ENCODE peak calls at places on chromosomes 5 and 9, in eight cellular contexts. S is thyroid gland, M is cardiac muscle cell, G is PC-9, R is RWPE2, O is A549, H is H9, Z is left ventricle myocardium inferior. U is an unnamed sample.

GRCh38 chr5:125125031-125125823 is 378.8 kb upstream of the ZNF608 start:
- DNase-seq in H (no peak), G (no peak), S (no peak), Z (no peak), O (no peak), M (peak; percentile 46), R (no peak), U (no peak)

GRCh38 chr5:177390363-177391300 is 6.4 kb downstream of the SLC34A1 start:
- DNase-seq in O (peak; percentile 87), Z (peak; percentile 72), R (no peak), G (peak; percentile 78), S (peak; percentile 81), M (peak; percentile 87), H (peak; percentile 93), U (peak; percentile 54)

GRCh38 chr9:97985058-97985861 is 2.1 kb downstream of the ANP32B start:
- DNase-seq in S (no peak), Z (no peak), G (peak; percentile 40), H (peak; percentile 41), O (peak; percentile 48), R (no peak), M (peak; percentile 15), U (no peak)

GRCh38 chr9:75023846-75024245 is 4.2 kb downstream of the CARNMT1 start:
- DNase-seq in G (no peak), Z (no peak), O (no peak), R (no peak), S (no peak), H (no peak), M (peak; percentile 2), U (no peak)

GRCh38 chr9:97319380-97319779 is 11.9 kb downstream of the CCDC180 start:
- DNase-seq in O (no peak), Z (no peak), S (no peak), R (no peak), G (no peak), M (no peak), H (no peak), U (no peak)

GRCh38 chr5:179378116-179378440 is 32.8 kb upstream of the ADAMTS2 start:
- DNase-seq in S (no peak), R (no peak), G (no peak), H (peak; percentile 12), M (no peak), O (no peak), Z (no peak), U (no peak)

GRCh38 chr5:173762045-173762444 is 126.1 kb upstream of the CPEB4 start:
- DNase-seq in H (no peak), M (no peak), S (no peak), O (no peak), R (no peak), Z (no peak), G (no peak), U (no peak)

GRCh38 chr5:32013658-32014057 is 160.5 kb downstream of the GOLPH3 start:
- DNase-seq in O (no peak), R (no peak), M (no peak), Z (no peak), S (no peak), G (no peak), H (no peak), U (no peak)

GRCh38 chr5:157006262-157006661 is 43.2 kb upstream of the TIMD4 start:
- DNase-seq in Z (no peak), M (no peak), R (no peak), G (no peak), O (no peak), S (no peak), H (no peak), U (no peak)

GRCh38 chr5:108639356-108639755 is 108.3 kb upstream of the FER start:
- DNase-seq in G (no peak), Z (no peak), M (peak; percentile 69), S (no peak), H (no peak), O (no peak), R (no peak), U (no peak)

GRCh38 chr5:59036274-59036961 is 453.5 kb downstream of the RAB3C start:
- DNase-seq in M (no peak), R (peak; percentile 81), O (peak; percentile 95), S (no peak), H (no peak), G (peak; percentile 91), Z (no peak), U (peak; percentile 85)

GRCh38 chr9:97911528-97911927 is 10.8 kb downstream of the TRMO start:
- DNase-seq in G (no peak), M (no peak), S (no peak), H (no peak), R (no peak), O (no peak), Z (no peak), U (no peak)

GRCh38 chr5:142197098-142197497 is 88.5 kb downstream of the NDFIP1 start:
- DNase-seq in M (no peak), O (no peak), S (no peak), R (no peak), G (no peak), H (no peak), Z (no peak), U (no peak)

GRCh38 chr9:128168731-128169308 is 8.8 kb downstream of the BBLN start:
- DNase-seq in G (no peak), H (no peak), Z (no peak), M (no peak), S (no peak), R (peak; percentile 39), O (no peak), U (no peak)

GRCh38 chr5:14038341-14038959 is 94.0 kb upstream of the DNAH5 start:
- DNase-seq in R (no peak), M (no peak), H (no peak), G (peak; percentile 98), O (peak; percentile 87), S (no peak), Z (no peak), U (peak; percentile 54)

DNA sequence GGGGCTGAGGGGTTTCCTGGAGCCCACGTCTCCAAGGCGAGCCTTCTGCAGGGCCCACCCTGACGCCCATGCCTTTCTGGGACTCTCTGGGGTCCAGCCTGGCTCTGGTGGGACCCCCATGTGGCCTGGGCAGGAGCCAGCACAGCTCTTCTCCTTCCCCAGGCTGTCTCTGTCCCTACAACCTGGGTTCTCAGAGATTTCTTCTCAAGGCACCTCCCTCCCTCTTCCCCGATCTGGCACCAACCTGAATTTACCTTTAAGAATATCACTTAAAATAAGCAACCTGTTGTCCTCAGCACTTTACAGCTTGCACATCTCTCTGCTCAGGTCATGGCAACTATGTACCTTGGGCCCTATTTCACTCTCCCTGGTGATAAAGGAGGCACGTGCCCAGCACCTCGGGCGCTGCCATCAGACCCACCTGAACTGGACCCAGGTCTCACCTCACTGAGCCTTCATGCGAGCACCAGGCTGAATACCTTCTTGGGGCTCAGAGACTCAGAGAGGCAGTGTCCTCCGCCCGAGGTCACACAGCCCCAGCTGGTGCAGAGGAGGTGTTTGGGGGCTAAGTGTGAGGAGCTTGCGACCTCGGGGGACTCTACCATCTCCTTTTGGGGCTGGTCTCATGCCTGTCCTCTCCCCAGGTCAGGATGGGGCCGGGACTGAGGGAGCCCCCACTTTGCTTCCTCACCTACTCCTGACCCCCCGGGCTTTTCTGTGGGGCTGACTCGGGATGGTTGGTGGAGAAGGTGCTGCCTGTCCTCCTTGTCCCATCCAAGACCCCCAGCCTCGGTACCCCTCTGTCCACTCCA is 217.8 kb downstream of the C9orf50 start:
- DNase-seq in S (no peak), R (no peak), G (no peak), H (no peak), M (no peak), O (no peak), Z (no peak), U (no peak)
- H3K4me1 ChIP-seq in S (peaks cover 18% of the 10 kb centered on the region), R (peaks cover 9% of the 10 kb centered on the region), G (peaks cover 26% of the 10 kb centered on the region), H (no peaks in the 10 kb centered on the region), M (peaks cover 29% of the 10 kb centered on the region), O (peaks cover 65% of the 10 kb centered on the region), Z (peaks cover 41% of the 10 kb centered on the region), U (no peaks in the 10 kb centered on the region)

GRCh38 chr5:115671939-115672338 is 46.1 kb upstream of the TMED7 start:
- DNase-seq in M (no peak), S (no peak), H (no peak), G (no peak), Z (no peak), R (no peak), O (no peak), U (no peak)

GRCh38 chr5:115661156-115661555 is 35.3 kb upstream of the TMED7 start:
- DNase-seq in O (no peak), R (no peak), H (no peak), M (no peak), G (no peak), S (no peak), Z (no peak), U (no peak)

DNA sequence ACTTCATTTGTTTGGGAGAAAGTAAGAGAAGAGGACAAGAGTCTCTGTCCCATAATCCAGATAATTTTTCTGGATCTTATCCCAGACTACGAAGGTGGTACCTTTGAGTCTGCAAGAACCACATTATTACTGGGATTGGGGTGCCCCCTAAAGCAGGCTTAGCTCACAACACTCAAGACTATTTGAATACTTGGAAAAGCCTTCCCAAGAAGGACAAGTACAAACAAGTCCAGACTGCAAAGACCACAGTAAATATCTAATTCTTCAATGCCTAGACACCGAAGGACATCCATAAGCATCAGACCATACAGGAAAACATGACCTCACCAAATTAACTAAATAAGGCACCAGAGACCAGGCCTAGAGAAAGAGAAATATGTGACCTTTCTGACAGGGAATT is 40.2 kb upstream of the TMED7 start:
- DNase-seq in M (no peak), S (no peak), Z (no peak), O (no peak), H (no peak), R (no peak), G (no peak), U (peak; percentile 41)
- TF ChIP-seq CTCF in M (no peak), S (no peak), Z (no peak), O (no peak), H (no peak), R (peak; percentile 6), G (no peak), U (peak; percentile 54)

DNA sequence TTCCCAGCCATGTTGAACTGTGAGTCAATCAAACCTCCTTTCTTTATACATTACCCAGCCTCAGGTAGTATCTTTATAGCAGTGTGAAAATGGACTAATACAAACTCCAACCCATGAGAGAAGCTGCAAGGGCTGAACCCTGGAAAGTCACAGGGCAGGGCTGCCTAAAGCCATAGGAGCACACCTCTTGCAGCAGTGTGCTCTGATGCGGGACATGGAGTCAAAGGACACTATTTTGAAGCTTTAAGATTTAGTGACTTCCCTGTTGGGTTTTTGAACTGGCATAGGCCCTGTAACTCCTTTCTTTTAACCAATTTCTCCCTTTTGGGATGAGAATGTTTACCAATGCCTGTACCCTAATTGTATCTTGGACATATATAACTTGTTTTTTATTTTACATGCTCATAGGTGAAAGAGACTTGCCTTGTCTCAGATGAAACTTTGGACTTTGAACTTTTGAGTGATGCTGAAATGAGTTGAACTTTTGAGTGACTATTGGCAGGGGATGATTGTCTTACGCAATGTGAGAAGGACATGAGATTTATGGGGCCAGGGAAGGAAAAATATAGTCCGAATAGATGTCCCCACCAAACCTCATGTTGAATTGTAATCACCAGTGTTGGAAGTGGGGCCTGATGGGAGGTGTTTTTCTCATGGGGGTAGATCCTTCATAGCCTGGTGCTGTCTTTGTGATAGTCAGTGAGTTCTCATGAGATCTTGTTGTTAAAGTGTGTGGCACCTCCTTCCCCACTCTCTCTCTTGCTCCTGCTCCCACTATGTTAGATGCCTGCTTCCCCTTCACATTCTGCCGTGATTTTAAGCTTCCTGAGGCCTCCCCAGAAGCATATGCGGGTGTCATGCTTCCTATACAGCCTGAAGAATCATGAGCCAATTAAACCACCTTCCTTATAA is 159.5 kb upstream of the SPEF2 start:
- DNase-seq in G (no peak), S (no peak), H (no peak), M (no peak), Z (no peak), O (no peak), R (no peak), U (no peak)
- H3K4me1 ChIP-seq in G (no peaks in the 10 kb centered on the region), S (no peaks in the 10 kb centered on the region), H (no peaks in the 10 kb centered on the region), M (peaks cover 12% of the 10 kb centered on the region), Z (peaks cover 7% of the 10 kb centered on the region), O (no peaks in the 10 kb centered on the region), R (no peaks in the 10 kb centered on the region), U (no peaks in the 10 kb centered on the region)

GRCh38 chr5:71748360-71748759 is 29.3 kb downstream of the CARTPT start:
- DNase-seq in R (no peak), Z (peak; percentile 45), O (no peak), H (no peak), S (peak; percentile 91), G (no peak), M (no peak), U (no peak)
- TF ChIP-seq CTCF in R (no peak), Z (no peak), O (no peak), H (no peak), S (no peak), G (no peak), M (no peak), U (no peak)

U was measured in foreskin keratinocyte.